ENCODE peak calls at places on chromosome 22, in four cellular contexts. B is sigmoid colon, E is esophagus squamous epithelium, R is breast epithelium. I is an unnamed sample.

GRCh38 chr22:28252539-28252938 is 333.5 kb upstream of the PITPNB start:
- DNase-seq in E (no peak), B (no peak), R (no peak), I (no peak)

GRCh38 chr22:35742342-35743100 is 24.8 kb downstream of the APOL5 start:
- DNase-seq in R (no peak), E (no peak), B (no peak), I (no peak)

GRCh38 chr22:46463435-46464227 is 73.8 kb downstream of the CELSR1 start:
- DNase-seq in E (no peak), B (no peak), R (no peak), I (no peak)

GRCh38 chr22:35065796-35066218 is at the start of gene ISX:
- DNase-seq in B (no peak), R (no peak), E (no peak), I (no peak)

GRCh38 chr22:29039148-29039547 is 22.5 kb downstream of the C22orf31 start:
- DNase-seq in E (no peak), R (no peak), B (no peak), I (no peak)

GRCh38 chr22:47111626-47112373 is 349.4 kb downstream of the TBC1D22A start:
- DNase-seq in B (no peak), R (no peak), E (no peak), I (no peak)

GRCh38 chr22:34045311-34045710 is 125.0 kb upstream of the LARGE1 start:
- DNase-seq in B (no peak), E (no peak), R (no peak), I (no peak)

GRCh38 chr22:35611891-35612576 is 5.1 kb downstream of the MB start:
- DNase-seq in R (peak), E (no peak), B (peak), I (no peak)

GRCh38 chr22:46289244-46289891 is 7.3 kb upstream of the GTSE1 start:
- DNase-seq in B (no peak), E (no peak), R (no peak), I (no peak)

GRCh38 chr22:35984183-35984710 is 44.4 kb downstream of the RBFOX2 start:
- DNase-seq in B (no peak), E (no peak), R (no peak), I (no peak)

GRCh38 chr22:27386186-27386585 is 415.4 kb downstream of the MN1 start:
- DNase-seq in E (no peak), R (no peak), B (no peak), I (no peak)

GRCh38 chr22:23108324-23109078 is 33.3 kb downstream of the RSPH14 start:
- DNase-seq in B (no peak), R (no peak), E (no peak), I (no peak)

GRCh38 chr22:28604961-28605360 is 74.7 kb downstream of the TTC28 start:
- DNase-seq in R (no peak), B (no peak), E (no peak), I (no peak)

GRCh38 chr22:44589831-44590230 is 91.8 kb upstream of the RTL6 start:
- DNase-seq in R (no peak), E (no peak), B (no peak), I (no peak)

GRCh38 chr22:31830721-31831070 is 76.9 kb downstream of the DEPDC5 start:
- DNase-seq in B (no peak), E (no peak), R (no peak), I (no peak)

GRCh38 chr22:36374603-36375024 is 13.2 kb downstream of the MYH9 start:
- DNase-seq in B (no peak), E (no peak), R (no peak), I (no peak)

GRCh38 chr22:28112548-28113043 is 193.5 kb upstream of the PITPNB start:
- DNase-seq in E (no peak), R (no peak), B (peak), I (peak)

GRCh38 chr22:31333648-31334047 is 12.5 kb downstream of the PATZ1 start:
- DNase-seq in B (no peak), R (no peak), E (no peak), I (no peak)

GRCh38 chr22:46976130-46976529 is 213.7 kb downstream of the TBC1D22A start:
- DNase-seq in R (no peak), B (peak), E (no peak), I (no peak)

GRCh38 chr22:49566693-49567092 is 261.0 kb downstream of the BRD1 start:
- DNase-seq in B (peak), R (no peak), E (no peak), I (no peak)

GRCh38 chr22:30605449-30606110 is 1.4 kb upstream of the TCN2 start:
- DNase-seq in B (no peak), R (no peak), E (no peak), I (peak)

GRCh38 chr22:46578824-46579561 is 41.2 kb upstream of the GRAMD4 start:
- DNase-seq in R (no peak), B (peak), E (no peak), I (no peak)

GRCh38 chr22:29463487-29464088 is 16.4 kb upstream of the NEFH start:
- DNase-seq in B (no peak), E (no peak), R (no peak), I (no peak)

GRCh38 chr22:26174280-26174679 is 5.0 kb downstream of the SEZ6L start:
- DNase-seq in E (no peak), B (no peak), R (no peak), I (peak)

GRCh38 chr22:50540352-50540751 is 5.3 kb upstream of the KLHDC7B start:
- DNase-seq in B (no peak), E (no peak), R (no peak), I (no peak)

GRCh38 chr22:23269441-23270211 is 89.3 kb downstream of the BCR start:
- DNase-seq in B (no peak), R (no peak), E (no peak), I (no peak)

GRCh38 chr22:35987487-35987886 is 41.1 kb downstream of the RBFOX2 start:
- DNase-seq in E (no peak), R (no peak), B (no peak), I (no peak)

GRCh38 chr22:20918663-20919220 is 1.5 kb downstream of the CRKL start:
- DNase-seq in R (no peak), B (no peak), E (no peak), I (no peak)

GRCh38 chr22:47474464-47474863 is 712.0 kb downstream of the TBC1D22A start:
- DNase-seq in B (no peak), R (no peak), E (no peak), I (no peak)

GRCh38 chr22:26995222-26995621 is 337.8 kb downstream of the MIAT start:
- DNase-seq in B (peak), E (no peak), R (no peak), I (no peak)

GRCh38 chr22:40680819-40681183 is 1.5 kb downstream of the MCHR1 start:
- DNase-seq in B (no peak), E (no peak), R (no peak), I (no peak)
- TF ChIP-seq POLR2A in B (no peak), E (no peak), R (no peak), I (no peak)

GRCh38 chr22:41561788-41562187 is 978 bp downstream of the CSDC2 start:
- DNase-seq in E (no peak), R (no peak), B (no peak), I (peak)
- TF ChIP-seq POLR2A in E (no peak), R (no peak), B (no peak), I (no peak)

GRCh38 chr22:17911312-17911705 is 113.1 kb downstream of the MICAL3 start:
- DNase-seq in B (peak), R (no peak), E (no peak), I (no peak)

GRCh38 chr22:17912942-17913704 is 111.2 kb downstream of the MICAL3 start:
- DNase-seq in R (no peak), E (no peak), B (peak), I (no peak)

GRCh38 chr22:17907731-17908051 is 116.7 kb downstream of the MICAL3 start:
- DNase-seq in B (no peak), E (no peak), R (no peak), I (no peak)

GRCh38 chr22:17911887-17912286 is 112.5 kb downstream of the MICAL3 start:
- DNase-seq in B (no peak), E (no peak), R (no peak), I (no peak)

GRCh38 chr22:17910561-17911311 is 113.6 kb downstream of the MICAL3 start:
- DNase-seq in R (no peak), B (peak), E (no peak), I (peak)
- TF ChIP-seq POLR2A in R (no peak), B (no peak), E (no peak), I (no peak)

DNA sequence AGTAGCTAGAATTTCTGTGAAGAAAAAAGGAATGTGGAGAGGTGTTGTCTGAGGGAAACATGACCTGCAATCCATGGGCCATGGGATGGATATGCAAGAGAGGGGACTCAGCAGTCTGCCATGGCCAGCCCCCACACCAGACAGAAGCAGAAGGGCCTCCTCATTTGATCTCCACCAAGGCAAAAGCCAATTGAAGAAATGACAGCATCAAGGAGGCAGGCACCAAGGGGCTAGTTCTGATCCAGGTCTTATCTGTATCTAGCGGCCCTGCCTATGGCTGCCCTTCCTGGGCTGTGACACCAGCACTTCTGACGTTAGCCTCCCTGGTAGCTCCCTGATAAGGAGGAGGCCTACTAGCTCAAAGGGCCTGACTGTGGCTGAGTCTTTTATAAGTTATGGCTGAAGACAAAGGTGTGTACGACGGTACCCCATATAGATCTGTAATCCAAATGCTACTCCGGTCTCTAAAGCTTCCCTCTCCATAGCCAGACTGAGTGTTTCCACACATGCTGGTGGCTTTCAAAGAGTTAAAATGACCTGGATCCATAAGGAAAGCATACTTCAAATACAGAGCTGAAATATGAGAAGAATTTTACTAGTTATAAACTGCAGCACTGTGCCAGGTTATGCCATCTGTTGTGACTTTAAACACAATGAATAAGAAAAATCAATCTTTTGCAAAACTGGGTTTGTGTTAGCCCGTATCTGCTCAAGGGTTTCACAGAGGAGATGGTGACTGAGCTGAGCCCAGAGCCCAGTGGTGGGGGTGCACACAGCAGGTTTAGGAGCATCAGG is 34.4 kb downstream of the HIRA start:
- DNase-seq in R (no peak), B (no peak), E (no peak), I (no peak)
- TF ChIP-seq POLR2A in R (no peak), B (no peak), E (no peak), I (no peak)

DNA sequence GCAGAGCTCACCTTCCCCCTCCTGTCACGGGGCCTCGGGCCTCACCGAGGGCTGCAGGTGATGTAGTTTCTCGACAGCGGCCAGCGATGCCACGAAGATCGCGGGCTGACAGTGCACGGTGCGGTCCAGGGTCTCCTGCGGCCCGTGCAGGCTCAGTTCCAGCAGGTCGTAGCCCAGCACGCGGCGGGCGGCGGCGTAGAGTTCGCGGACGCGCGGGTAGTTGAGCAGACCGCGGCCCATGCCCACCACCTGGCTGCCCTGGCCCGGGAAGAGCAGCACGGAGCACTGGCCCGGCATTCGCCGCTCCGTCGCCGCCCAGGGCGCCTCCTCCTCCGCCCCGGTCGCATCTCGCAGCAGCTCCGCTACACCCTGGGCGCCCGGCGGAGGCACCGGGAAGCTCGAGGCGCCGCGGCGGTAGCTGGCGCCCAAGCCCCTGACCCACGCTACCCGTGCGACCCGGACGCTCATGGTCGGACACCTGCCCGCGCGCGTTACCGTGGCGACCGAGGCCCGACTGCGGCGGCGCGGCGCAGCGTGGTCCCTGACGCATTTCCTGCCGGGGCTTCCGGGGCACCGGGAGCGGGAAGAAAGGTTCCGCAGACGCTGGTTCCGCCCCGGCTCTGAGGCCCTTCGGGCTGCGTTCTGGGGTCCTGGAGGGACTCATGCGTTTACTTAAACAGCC is at the start of gene MCAT:
- DNase-seq in R (peak), E (no peak), B (peak), I (peak)
- TF ChIP-seq POLR2A in R (peak), E (peak), B (peak), I (no peak)

GRCh38 chr22:40403141-40403540 is 32.7 kb downstream of the SGSM3 start:
- DNase-seq in E (no peak), B (no peak), R (no peak), I (no peak)
- TF ChIP-seq POLR2A in E (no peak), B (no peak), R (no peak), I (no peak)

DNA sequence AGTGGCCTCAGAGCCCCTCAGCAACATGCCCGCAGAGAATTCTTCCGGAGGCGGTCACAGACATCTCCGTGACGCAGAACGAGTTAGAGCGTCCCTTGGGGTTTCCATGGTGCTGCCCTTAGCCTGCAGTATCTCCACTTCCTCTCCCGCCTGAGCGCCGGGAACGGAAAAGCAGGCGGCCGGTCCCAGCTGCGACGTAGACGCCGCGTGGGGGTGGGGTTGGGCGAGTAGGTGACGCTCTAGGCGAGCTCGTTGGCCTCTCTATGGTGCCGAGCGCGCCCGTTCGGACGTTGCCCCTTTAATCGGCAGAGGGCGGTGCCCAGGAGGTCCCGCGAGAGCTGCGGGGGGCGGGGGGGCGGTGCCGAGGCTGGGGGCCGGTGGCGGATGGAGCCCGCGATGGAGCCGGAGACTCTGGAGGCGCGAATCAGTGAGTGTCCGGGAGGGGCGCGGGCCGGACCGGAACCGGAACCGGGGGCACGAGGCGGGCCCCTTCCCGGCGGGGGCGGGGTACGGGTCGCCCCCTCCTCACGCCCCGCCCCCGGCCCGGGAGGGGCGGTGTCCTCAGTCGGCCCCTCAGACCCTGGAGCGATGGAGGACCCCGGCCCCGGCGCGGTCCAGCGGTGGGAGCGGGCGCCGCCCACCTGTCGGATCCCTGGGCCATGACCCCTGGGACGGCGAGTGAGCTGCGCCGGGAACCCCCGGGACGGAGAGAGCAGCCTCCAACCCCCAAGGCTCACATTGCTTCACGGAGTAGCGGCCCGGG is at the start of gene GGA1:
- DNase-seq in B (peak), R (peak), E (peak), I (peak)
- TF ChIP-seq POLR2A in B (peak), R (peak), E (no peak), I (peak)

DNA sequence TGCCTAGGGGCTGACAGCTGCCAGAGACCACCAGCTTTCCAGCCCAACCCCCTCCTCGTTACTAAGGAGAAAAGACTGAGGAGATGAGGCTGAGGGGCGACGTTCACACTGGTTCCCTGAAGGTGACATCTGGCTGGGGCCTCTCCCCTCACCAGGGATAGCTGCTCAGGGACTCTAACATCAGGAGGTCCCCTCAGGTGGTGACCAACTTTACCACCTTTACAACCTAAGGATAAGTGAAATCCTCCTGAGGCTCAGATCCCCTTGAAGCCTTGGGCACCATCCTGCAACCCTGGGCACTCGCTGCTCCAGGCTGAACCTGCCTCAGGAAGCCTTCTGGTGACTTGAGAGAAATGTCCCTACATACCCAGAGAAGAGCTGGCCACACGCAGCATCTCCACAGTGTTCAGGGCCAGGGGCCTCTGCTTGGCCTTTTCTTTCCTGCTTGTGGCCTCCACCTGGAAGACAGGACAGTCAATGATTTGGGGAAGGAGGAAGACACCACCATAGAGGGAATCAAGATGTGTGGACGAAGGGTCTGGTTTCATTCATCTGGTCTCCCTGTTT is 12.4 kb upstream of the PPM1F start:
- DNase-seq in B (no peak), R (no peak), E (no peak), I (no peak)
- TF ChIP-seq POLR2A in B (no peak), R (no peak), E (no peak), I (no peak)

GRCh38 chr22:24951942-24952836 is at the start of gene KIAA1671:
- DNase-seq in B (peak), E (no peak), R (peak), I (peak)
- TF ChIP-seq POLR2A in B (no peak), E (peak), R (no peak), I (no peak)

I was measured in testis.